ENCODE peak calls at places on chromosomes 4 and X, in four cellular contexts. K, W, A and V are unnamed samples.

GRCh38 chr4:37635155-37635554 is 51.0 kb downstream of the RELL1 start:
- DNase-seq in A (no peak), K (no peak), W (no peak), V (no peak)

GRCh38 chrX:119067023-119067739 is 5.6 kb upstream of the CT47C1 start:
- DNase-seq in K (peak), W (peak), A (peak), V (no peak)

GRCh38 chr4:158906073-158906472 is 137.2 kb downstream of the FNIP2 start:
- DNase-seq in W (no peak), K (no peak), A (no peak), V (peak)

GRCh38 chr4:127997534-127998388 is 32.6 kb downstream of the ABHD18 start:
- DNase-seq in A (no peak), K (no peak), W (no peak), V (peak)

GRCh38 chr4:38313175-38313574 is 350.8 kb upstream of the KLF3 start:
- DNase-seq in W (no peak), A (no peak), K (no peak), V (no peak)

GRCh38 chr4:72418458-72418857 is 150.6 kb downstream of the ADAMTS3 start:
- DNase-seq in A (no peak), W (no peak), K (no peak), V (no peak)

GRCh38 chr4:155578726-155579385 is 87.8 kb upstream of the GUCY1A1 start:
- DNase-seq in W (no peak), A (no peak), K (no peak), V (no peak)

GRCh38 chr4:1296324-1297022 is 6.8 kb downstream of the MAEA start:
- DNase-seq in W (no peak), A (no peak), K (no peak), V (no peak)

GRCh38 chr4:78057600-78058560 is 757 bp downstream of the FRAS1 start:
- DNase-seq in K (peak), A (peak), W (no peak), V (no peak)

GRCh38 chr4:146490106-146490505 is 31.6 kb downstream of the SLC10A7 start:
- DNase-seq in K (no peak), W (no peak), A (no peak), V (no peak)

GRCh38 chrX:56857042-56857441 is 128.0 kb downstream of the NBDY start:
- DNase-seq in K (no peak), W (no peak), A (no peak), V (no peak)

GRCh38 chrX:150848914-150849365 is 49.5 kb downstream of the CD99L2 start:
- DNase-seq in K (no peak), A (peak), W (no peak), V (no peak)

GRCh38 chr4:15832523-15833451 is 54.7 kb downstream of the CD38 start:
- DNase-seq in K (no peak), A (no peak), W (no peak), V (no peak)

GRCh38 chr4:95061220-95061619 is 303.5 kb downstream of the BMPR1B start:
- DNase-seq in K (no peak), A (no peak), W (no peak), V (no peak)

GRCh38 chr4:74375824-74376426 is 11.0 kb downstream of the EREG start:
- DNase-seq in A (no peak), W (no peak), K (no peak), V (no peak)

GRCh38 chrX:141405878-141406492 is 163.7 kb upstream of the SPANXC start:
- DNase-seq in A (no peak), W (no peak), K (no peak), V (no peak)

GRCh38 chr4:184191267-184191666 is 26.4 kb downstream of the ENPP6 start:
- DNase-seq in K (no peak), A (no peak), W (no peak), V (no peak)

DNA sequence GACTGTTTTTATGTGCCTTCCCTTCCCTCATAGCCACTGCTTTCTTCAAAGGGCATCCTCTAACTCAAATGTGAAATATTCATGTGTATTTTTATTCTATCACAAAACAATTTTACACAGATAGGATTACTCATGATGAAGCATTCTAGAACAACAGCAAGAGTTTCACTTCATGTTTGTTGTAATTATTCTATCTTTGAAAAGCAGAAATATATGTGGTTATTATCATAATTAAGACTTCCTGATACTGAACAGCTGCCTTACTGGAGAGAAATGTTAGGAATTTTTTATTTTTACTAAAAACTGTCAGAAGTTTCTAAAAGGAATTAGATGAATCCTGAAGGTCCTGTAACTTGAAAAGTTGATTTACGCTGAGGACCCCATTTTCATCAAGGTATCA is 229.1 kb downstream of the PALLD start:
- DNase-seq in A (no peak), K (no peak), W (no peak), V (no peak)
- TF ChIP-seq CBFB in A (no peak), K (no peak), W (no peak), V (no peak)

DNA sequence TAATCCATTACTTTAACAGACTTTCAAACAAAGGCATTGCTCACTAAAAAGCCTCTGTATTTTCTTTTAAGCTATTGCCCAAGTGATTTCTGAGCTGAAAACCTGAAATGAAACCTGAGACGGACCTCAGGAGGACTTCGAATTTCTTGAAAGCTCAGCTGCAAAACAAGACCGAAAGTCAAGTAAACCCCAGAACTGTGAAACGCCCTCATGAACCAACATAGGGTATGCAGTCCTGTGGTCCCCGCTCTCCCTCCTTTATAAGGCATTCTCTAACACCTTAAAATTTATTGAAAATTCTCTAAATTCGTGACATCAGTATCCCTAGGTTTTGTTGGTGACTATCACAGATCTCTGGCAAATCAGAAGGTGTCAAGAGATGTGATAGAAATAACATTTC is 91.8 kb downstream of the SHISA3 start:
- DNase-seq in W (no peak), K (no peak), A (no peak), V (peak)
- TF ChIP-seq CBFB in W (no peak), K (no peak), A (no peak), V (no peak)

DNA sequence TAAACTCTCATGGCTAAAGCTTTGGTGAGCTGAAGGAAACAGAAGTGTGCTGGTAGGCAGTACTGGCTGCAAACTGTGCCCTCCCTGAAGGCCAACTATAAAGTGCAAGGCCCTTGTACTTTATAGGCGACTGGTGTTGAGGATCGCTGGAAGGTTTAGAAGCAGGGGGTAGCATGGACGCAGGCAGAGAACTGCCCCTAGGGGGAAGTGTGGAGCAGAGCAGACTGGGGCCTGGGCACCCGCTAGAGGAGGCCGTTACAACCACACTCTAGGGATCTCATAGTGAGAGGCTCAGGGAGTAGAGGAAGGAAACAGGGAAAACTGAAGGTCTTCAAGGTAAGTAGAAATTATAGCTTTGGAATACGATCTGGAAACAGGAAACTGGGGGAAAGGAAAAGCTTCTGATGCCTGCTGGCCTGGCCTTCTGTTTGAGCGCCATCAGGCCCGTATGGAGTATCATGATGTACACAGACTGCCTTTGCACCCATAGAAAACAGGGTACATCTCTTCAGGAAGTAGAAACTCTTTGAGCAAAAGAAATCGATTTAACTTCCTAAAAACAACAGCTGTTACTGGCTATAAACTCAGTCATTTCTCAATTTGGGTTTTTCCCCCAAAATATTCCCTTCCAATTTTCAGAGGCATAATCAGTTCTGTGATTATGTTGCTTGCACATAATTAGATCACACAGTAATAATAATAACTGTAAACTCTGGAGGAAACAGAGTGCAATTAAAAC is 23.9 kb upstream of the TMSB4X start:
- DNase-seq in K (peak), W (peak), A (peak), V (peak)
- TF ChIP-seq CBFB in K (no peak), W (no peak), A (no peak), V (peak)

GRCh38 chr4:6986067-6986780 is 56.9 kb upstream of the TADA2B start:
- DNase-seq in K (no peak), W (no peak), A (no peak), V (no peak)
- TF ChIP-seq CBFB in K (no peak), W (no peak), A (no peak), V (no peak)

DNA sequence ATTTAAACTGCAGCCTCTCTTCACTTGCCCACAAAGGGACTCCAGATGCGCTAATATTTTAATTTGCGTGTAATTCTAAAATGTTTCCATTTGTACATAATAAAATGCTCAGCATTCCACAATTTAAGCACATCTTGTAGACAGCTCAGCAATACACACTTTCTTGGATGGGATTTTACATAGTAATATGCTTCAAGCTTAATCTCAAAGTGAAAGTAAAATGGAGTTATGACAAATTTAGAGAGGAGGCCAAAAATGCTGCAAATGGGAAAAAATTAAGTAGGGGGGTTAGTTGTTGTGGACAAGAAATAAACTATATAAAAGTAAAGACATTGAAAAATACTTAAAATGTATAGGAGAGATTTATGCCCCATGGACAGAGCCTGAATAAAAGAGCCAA is 149.1 kb downstream of the FBXO8 start:
- DNase-seq in W (no peak), A (no peak), K (no peak), V (no peak)
- TF ChIP-seq CBFB in W (no peak), A (no peak), K (no peak), V (no peak)